ENCODE peak calls at places on chromosomes 11 and 22, in ten cellular contexts. O is stimulated activated CD4-positive, alpha-beta T cell treated with anti-CD3 and anti-CD28 coated beads, Interleukin-12 subunit alpha, Interleukin-12 subunit beta, amount 100 ng/mL, for 24 hours; C is G401; I is NCI-H1694; H is H4; A is bronchial epithelial cell; X is anterior cingulate cortex; E is astrocyte; T is activated naive CD4-positive, alpha-beta T cell; Y is activated CD4-positive, CD25-positive, alpha-beta regulatory T cell. N is an unnamed sample.

GRCh38 chr22:31742115-31742514 is 7.8 kb downstream of the PRR14L start:
- DNase-seq in O (no peak), C (no peak), I (no peak), H (no peak), A (no peak), X (no peak), E (no peak), T (no peak), Y (no peak), N (no peak)

GRCh38 chr11:13694115-13694514 is 25.6 kb downstream of the FAR1 start:
- DNase-seq in O (no peak), C (no peak), I (no peak), H (no peak), A (no peak), X (no peak), E (no peak), T (no peak), Y (no peak), N (no peak)

GRCh38 chr11:67284811-67285540 is 4.1 kb upstream of the ANKRD13D start:
- DNase-seq in O (no peak), C (no peak), I (no peak), H (no peak), A (no peak), X (no peak), E (no peak), T (no peak), Y (no peak), N (no peak)

GRCh38 chr11:73325036-73325981 is 17.2 kb downstream of the ARHGEF17 start:
- DNase-seq in O (no peak), C (no peak), I (peak; percentile 61), H (no peak), A (no peak), X (no peak), E (no peak), T (no peak), Y (no peak), N (no peak)

GRCh38 chr11:64725601-64726139 is 2.7 kb upstream of the NRXN2 start:
- DNase-seq in O (no peak), C (no peak), I (no peak), H (no peak), A (no peak), X (no peak), E (no peak), T (no peak), Y (no peak), N (no peak)

GRCh38 chr22:18998998-18999397 is 62.9 kb upstream of the PRODH start:
- DNase-seq in O (no peak), C (no peak), I (no peak), H (no peak), A (no peak), X (no peak), E (no peak), T (no peak), Y (no peak), N (no peak)

GRCh38 chr22:49697047-49697446 is 130.6 kb downstream of the BRD1 start:
- DNase-seq in O (no peak), C (no peak), I (no peak), H (no peak), A (no peak), X (no peak), E (no peak), T (no peak), Y (no peak), N (no peak)

GRCh38 chr11:1879342-1879940 is 12.3 kb downstream of the PRR33 start:
- DNase-seq in O (no peak), C (no peak), I (no peak), H (no peak), A (no peak), X (no peak), E (no peak), T (no peak), Y (no peak), N (no peak)

GRCh38 chr22:27416553-27417427 is 384.8 kb downstream of the MN1 start:
- DNase-seq in O (no peak), C (no peak), I (no peak), H (peak; percentile 71), A (peak; percentile 84), X (no peak), E (peak; percentile 90), T (no peak), Y (no peak), N (no peak)

GRCh38 chr11:63804259-63804658 is 9.0 kb upstream of the SPINDOC start:
- DNase-seq in O (no peak), C (no peak), I (no peak), H (no peak), A (peak; percentile 95), X (no peak), E (no peak), T (no peak), Y (no peak), N (no peak)

GRCh38 chr11:72984448-72985077 is 157.6 kb downstream of the FCHSD2 start:
- DNase-seq in O (no peak), C (no peak), I (no peak), H (no peak), A (no peak), X (no peak), E (no peak), T (no peak), Y (no peak), N (no peak)

GRCh38 chr11:46290598-46291309 is 13.3 kb downstream of the CREB3L1 start:
- DNase-seq in O (no peak), C (no peak), I (no peak), H (peak; percentile 97), A (peak; percentile 35), X (no peak), E (peak; percentile 94), T (no peak), Y (no peak), N (no peak)

GRCh38 chr22:45101828-45102227 is 61.9 kb upstream of the NUP50 start:
- DNase-seq in O (no peak), C (peak; percentile 35), I (peak; percentile 38), H (peak; percentile 20), A (peak; percentile 51), X (no peak), E (peak; percentile 33), T (no peak), Y (peak; percentile 7), N (peak; percentile 64)

GRCh38 chr11:134951305-134951700 is 539.3 kb upstream of the B3GAT1 start:
- DNase-seq in O (no peak), C (no peak), I (no peak), H (peak; percentile 42), A (peak; percentile 48), X (peak; percentile 32), E (peak; percentile 71), T (no peak), Y (no peak), N (no peak)

GRCh38 chr11:88292156-88292844 is 45.2 kb downstream of the CTSC start:
- DNase-seq in O (no peak), C (no peak), I (peak; percentile 23), H (peak; percentile 54), A (peak; percentile 31), X (no peak), E (no peak), T (no peak), Y (no peak), N (no peak)

GRCh38 chr22:35839811-35840739 is 122.4 kb downstream of the APOL5 start:
- DNase-seq in O (no peak), C (peak; percentile 97), I (peak; percentile 96), H (peak; percentile 94), A (peak; percentile 94), X (peak; percentile 50), E (peak; percentile 98), T (no peak), Y (no peak), N (peak; percentile 94)

GRCh38 chr11:93329936-93330445 is 551 bp upstream of the DEUP1 start:
- DNase-seq in O (no peak), C (no peak), I (no peak), H (no peak), A (peak; percentile 8), X (no peak), E (peak; percentile 0), T (no peak), Y (no peak), N (peak; percentile 1)

GRCh38 chr11:9516113-9516512 is 55.3 kb downstream of the ZNF143 start:
- DNase-seq in O (no peak), C (no peak), I (no peak), H (no peak), A (no peak), X (no peak), E (no peak), T (no peak), Y (no peak), N (no peak)

GRCh38 chr11:113197456-113197855 is 116.9 kb upstream of the TTC12 start:
- DNase-seq in O (no peak), C (no peak), I (no peak), H (no peak), A (no peak), X (no peak), E (no peak), T (no peak), Y (no peak), N (no peak)

GRCh38 chr11:9708544-9708943 is 44.7 kb downstream of the SWAP70 start:
- DNase-seq in O (no peak), C (no peak), I (no peak), H (no peak), A (no peak), X (no peak), E (peak; percentile 20), T (no peak), Y (no peak), N (no peak)

GRCh38 chr22:31206896-31207687 is 5.0 kb upstream of the LIMK2 start:
- DNase-seq in O (no peak), C (peak; percentile 94), I (no peak), H (no peak), A (peak; percentile 88), X (no peak), E (no peak), T (no peak), Y (no peak), N (no peak)

GRCh38 chr11:114166897-114167323 is 107.4 kb downstream of the ZBTB16 start:
- DNase-seq in O (no peak), C (peak; percentile 97), I (peak; percentile 66), H (peak; percentile 64), A (peak; percentile 85), X (no peak), E (peak; percentile 80), T (no peak), Y (no peak), N (peak; percentile 95)

GRCh38 chr22:24165673-24166072 is 15.6 kb upstream of the SUSD2 start:
- DNase-seq in O (no peak), C (no peak), I (no peak), H (no peak), A (peak; percentile 64), X (no peak), E (peak; percentile 16), T (no peak), Y (no peak), N (no peak)

N was measured in foreskin melanocyte.